ENCODE peak calls at places on chromosomes 6 and 20, in seven cellular contexts. D, H, U, T, L, S and Q are unnamed samples.

GRCh38 chr6:108838101-108838717 is 10.0 kb upstream of the ARMC2 start:
- DNase-seq in T (peak), L (no peak), S (peak), U (no peak), D (no peak), H (no peak), Q (no peak)

GRCh38 chr20:42873259-42873658 is 316.4 kb downstream of the PTPRT start:
- DNase-seq in T (no peak), L (no peak), S (no peak), D (no peak), H (no peak), U (no peak), Q (no peak)

GRCh38 chr6:17863971-17864754 is 123.3 kb downstream of the KIF13A start:
- DNase-seq in H (peak), U (no peak), T (no peak), S (peak), D (no peak), L (no peak), Q (no peak)

GRCh38 chr6:37517411-37517812 is 17.7 kb upstream of the CCDC167 start:
- DNase-seq in D (no peak), U (no peak), S (no peak), L (no peak), H (no peak), T (no peak), Q (no peak)

GRCh38 chr20:13008761-13009681 is at the start of gene SPTLC3:
- DNase-seq in L (no peak), T (no peak), H (peak), S (peak), D (no peak), U (no peak), Q (no peak)

GRCh38 chr6:16731503-16732018 is 29.7 kb downstream of the ATXN1 start:
- DNase-seq in D (no peak), L (no peak), U (no peak), H (no peak), T (no peak), S (no peak), Q (no peak)

GRCh38 chr20:18421608-18422007 is 45.2 kb downstream of the DZANK1 start:
- DNase-seq in T (no peak), L (no peak), H (no peak), U (no peak), D (no peak), S (no peak), Q (no peak)

GRCh38 chr6:36120979-36121706 is 9.2 kb upstream of the MAPK13 start:
- DNase-seq in U (peak), S (peak), H (no peak), L (peak), T (no peak), D (no peak), Q (no peak)

GRCh38 chr6:25179051-25179778 is 100.0 kb upstream of the CARMIL1 start:
- DNase-seq in H (no peak), L (no peak), D (no peak), T (no peak), S (no peak), U (no peak), Q (no peak)

GRCh38 chr6:107179004-107179403 is 63.7 kb upstream of the BEND3 start:
- DNase-seq in L (peak), T (peak), D (peak), U (no peak), S (peak), H (no peak), Q (no peak)
- TF ChIP-seq CTCF in L (peak), T (peak), D (peak), U (no peak), S (peak), H (no peak), Q (peak)

DNA sequence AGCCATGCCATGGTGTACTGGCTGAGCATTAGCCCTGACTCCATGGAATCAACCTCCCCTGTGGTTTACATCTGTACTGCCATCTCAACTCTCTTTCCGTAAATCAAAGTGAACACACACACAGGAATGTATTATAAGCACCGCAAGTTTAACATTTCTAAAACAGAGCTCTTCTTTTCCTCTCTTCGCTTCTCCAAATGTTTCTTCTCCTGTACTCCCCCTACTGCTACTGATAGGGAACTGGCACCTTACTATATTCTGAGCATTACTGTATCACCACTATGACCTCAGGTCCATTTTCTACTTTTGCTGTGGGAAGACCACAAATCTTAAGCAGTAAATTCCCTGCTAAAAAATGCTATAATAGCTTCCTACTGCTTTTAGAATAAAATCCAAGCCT is 101.2 kb downstream of the NUS1 start:
- DNase-seq in U (no peak), H (no peak), L (peak), T (no peak), S (peak), D (no peak), Q (no peak)
- TF ChIP-seq CTCF in U (no peak), H (no peak), L (peak), T (peak), S (peak), D (peak), Q (peak)

DNA sequence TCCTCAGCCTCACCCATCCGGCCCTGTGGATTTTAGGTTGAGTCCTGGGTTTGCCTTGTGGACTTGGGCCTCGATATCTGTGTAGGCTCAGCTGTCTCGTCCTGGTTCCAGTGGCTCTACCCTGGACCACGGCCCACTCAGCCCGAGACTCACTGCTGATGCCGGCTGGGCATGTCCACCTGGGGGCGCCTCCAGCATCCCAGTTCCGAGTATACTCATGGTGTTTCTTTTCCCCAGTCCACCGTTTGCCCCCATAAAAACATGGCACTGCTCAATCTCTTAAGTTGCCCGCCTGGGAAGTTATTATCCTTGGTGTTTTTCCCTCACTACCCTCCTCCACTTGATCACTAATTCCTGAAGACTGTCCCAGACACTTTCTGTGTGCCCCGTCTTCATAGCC is 99.1 kb downstream of the ARID1B start:
- DNase-seq in H (no peak), T (no peak), D (peak), S (peak), U (no peak), L (peak), Q (no peak)
- TF ChIP-seq CTCF in H (peak), T (peak), D (peak), S (no peak), U (peak), L (peak), Q (peak)

DNA sequence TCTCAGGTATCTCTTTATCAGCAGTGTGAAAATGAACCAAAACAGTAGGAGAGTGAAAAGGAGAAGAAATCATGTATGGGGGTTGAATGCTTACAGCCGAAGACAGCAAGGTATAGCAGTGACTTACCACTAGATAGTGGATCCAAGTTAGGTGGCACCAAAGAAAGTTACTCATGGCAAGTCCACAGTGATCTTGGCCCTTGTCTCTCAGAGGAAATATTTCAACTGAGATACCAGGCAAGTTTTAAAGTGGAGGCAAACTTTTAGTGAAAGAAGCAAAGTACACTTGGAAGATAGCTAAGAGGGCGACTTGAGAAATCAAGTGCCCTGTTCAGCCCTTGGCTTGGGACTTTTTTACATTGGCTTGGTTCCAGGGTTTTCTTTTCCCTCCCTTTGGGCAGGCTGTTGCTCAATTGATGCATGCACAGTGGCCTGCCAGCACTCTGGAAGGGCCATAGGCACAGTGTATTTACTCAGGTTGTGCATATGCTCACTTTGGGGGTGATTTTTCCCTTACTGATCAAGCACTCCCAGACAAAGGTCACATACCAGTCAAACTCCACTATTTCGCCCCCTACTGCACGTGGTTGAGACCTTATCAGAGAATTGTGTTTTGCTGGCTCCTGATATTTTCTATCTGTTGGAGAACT is 329.5 kb upstream of the KHDRBS2 start:
- DNase-seq in H (no peak), L (no peak), D (no peak), T (no peak), S (peak), U (no peak), Q (no peak)
- TF ChIP-seq CTCF in H (no peak), L (no peak), D (no peak), T (no peak), S (no peak), U (no peak), Q (no peak)

GRCh38 chr6:51350308-51350904 is 531.7 kb downstream of the TFAP2B start:
- DNase-seq in U (no peak), D (no peak), S (peak), T (no peak), L (peak), H (no peak), Q (no peak)
- TF ChIP-seq CTCF in U (no peak), D (peak), S (peak), T (peak), L (peak), H (no peak), Q (peak)

GRCh38 chr6:1187293-1188131 is 124.4 kb upstream of the FOXQ1 start:
- DNase-seq in T (no peak), U (no peak), H (no peak), D (no peak), S (peak), L (no peak), Q (no peak)

GRCh38 chr6:1190361-1190760 is 121.5 kb upstream of the FOXQ1 start:
- DNase-seq in U (no peak), D (no peak), H (no peak), S (peak), L (no peak), T (no peak), Q (no peak)

GRCh38 chr6:1188199-1188598 is 123.7 kb upstream of the FOXQ1 start:
- DNase-seq in U (no peak), S (no peak), L (no peak), T (no peak), D (no peak), H (no peak), Q (no peak)

GRCh38 chr6:1191141-1191630 is 120.7 kb upstream of the FOXQ1 start:
- DNase-seq in D (no peak), H (no peak), T (no peak), S (no peak), L (no peak), U (no peak), Q (no peak)
- TF ChIP-seq CTCF in D (no peak), H (no peak), T (no peak), S (no peak), L (no peak), U (no peak), Q (no peak)